ENCODE peak calls at places on chromosomes 16 and 17, in four cellular contexts. R is astrocyte, C is aorta, K is adipocyte. T is an unnamed sample.

GRCh38 chr16:55494994-55495421 is 13.9 kb upstream of the LPCAT2 start:
- DNase-seq in K (peak; percentile 91), R (peak; percentile 94), C (no peak), T (peak; percentile 86)

GRCh38 chr17:7219434-7219811 is 213 bp downstream of the DLG4 start:
- DNase-seq in C (no peak), R (no peak), K (no peak), T (no peak)

GRCh38 chr17:81878294-81878693 is 7.2 kb upstream of the ARHGDIA start:
- DNase-seq in R (no peak), K (no peak), C (no peak), T (no peak)

GRCh38 chr16:11675561-11676511 is 7.6 kb downstream of the SNN start:
- DNase-seq in R (peak; percentile 23), K (no peak), C (peak; percentile 73), T (no peak)

GRCh38 chr16:85384831-85385462 is 228.2 kb upstream of the GSE1 start:
- DNase-seq in K (no peak), C (no peak), R (no peak), T (no peak)

GRCh38 chr17:48045270-48046001 is 2.7 kb upstream of the NFE2L1 start:
- DNase-seq in K (no peak), C (peak; percentile 31), R (peak; percentile 37), T (no peak)

GRCh38 chr16:67482260-67482924 is 955 bp downstream of the AGRP start:
- DNase-seq in R (no peak), C (no peak), K (no peak), T (no peak)

GRCh38 chr16:72976047-72976746 is 71.7 kb downstream of the ZFHX3 start:
- DNase-seq in C (no peak), K (no peak), R (no peak), T (no peak)

GRCh38 chr17:10127819-10128375 is 70.5 kb downstream of the GAS7 start:
- DNase-seq in C (peak; percentile 89), K (peak; percentile 98), R (peak; percentile 93), T (peak; percentile 84)

GRCh38 chr17:78637643-78638042 is 60.4 kb upstream of the DNAH17 start:
- DNase-seq in R (no peak), C (peak; percentile 17), K (no peak), T (no peak)

GRCh38 chr16:52149003-52149402 is 397.9 kb downstream of the TOX3 start:
- DNase-seq in C (no peak), K (no peak), R (no peak), T (no peak)

GRCh38 chr16:73026754-73027654 is 20.9 kb downstream of the ZFHX3 start:
- DNase-seq in K (no peak), C (no peak), R (no peak), T (no peak)

GRCh38 chr17:79732804-79733691 is 2.3 kb downstream of the ENPP7 start:
- DNase-seq in K (no peak), R (no peak), C (no peak), T (no peak)

GRCh38 chr17:17044846-17045561 is 2.7 kb downstream of the MPRIP start:
- DNase-seq in C (peak; percentile 67), K (peak; percentile 68), R (peak; percentile 79), T (peak; percentile 54)

GRCh38 chr16:86512301-86512859 is 2.1 kb downstream of the FOXF1 start:
- DNase-seq in R (no peak), C (no peak), K (peak; percentile 51), T (no peak)

GRCh38 chr16:57007530-57007929 is 18.2 kb downstream of the NLRC5 start:
- DNase-seq in C (no peak), R (no peak), K (no peak), T (no peak)

GRCh38 chr17:8887834-8888703 is 20.6 kb upstream of the PIK3R6 start:
- DNase-seq in R (peak; percentile 17), C (peak; percentile 79), K (peak; percentile 52), T (no peak)

GRCh38 chr16:12095275-12096161 is 119.0 kb downstream of the SNX29 start:
- DNase-seq in R (peak; percentile 47), K (peak; percentile 85), C (peak; percentile 90), T (no peak)

GRCh38 chr17:74862108-74862901 is 2.6 kb upstream of the GRIN2C start:
- DNase-seq in R (no peak), C (peak; percentile 89), K (peak; percentile 83), T (no peak)

GRCh38 chr16:4056161-4057105 is 59.8 kb downstream of the ADCY9 start:
- DNase-seq in C (no peak), K (no peak), R (no peak), T (no peak)

GRCh38 chr17:76474238-76474637 is 6.8 kb downstream of the AANAT start:
- DNase-seq in K (no peak), R (no peak), C (no peak), T (no peak)

GRCh38 chr17:76472258-76472645 is 4.8 kb downstream of the AANAT start:
- DNase-seq in C (no peak), K (no peak), R (no peak), T (no peak)

GRCh38 chr17:76474894-76475293 is 7.5 kb downstream of the AANAT start:
- DNase-seq in K (no peak), R (no peak), C (no peak), T (no peak)

GRCh38 chr17:76472726-76473125 is 5.3 kb downstream of the AANAT start:
- DNase-seq in R (no peak), C (no peak), K (no peak), T (no peak)

DNA sequence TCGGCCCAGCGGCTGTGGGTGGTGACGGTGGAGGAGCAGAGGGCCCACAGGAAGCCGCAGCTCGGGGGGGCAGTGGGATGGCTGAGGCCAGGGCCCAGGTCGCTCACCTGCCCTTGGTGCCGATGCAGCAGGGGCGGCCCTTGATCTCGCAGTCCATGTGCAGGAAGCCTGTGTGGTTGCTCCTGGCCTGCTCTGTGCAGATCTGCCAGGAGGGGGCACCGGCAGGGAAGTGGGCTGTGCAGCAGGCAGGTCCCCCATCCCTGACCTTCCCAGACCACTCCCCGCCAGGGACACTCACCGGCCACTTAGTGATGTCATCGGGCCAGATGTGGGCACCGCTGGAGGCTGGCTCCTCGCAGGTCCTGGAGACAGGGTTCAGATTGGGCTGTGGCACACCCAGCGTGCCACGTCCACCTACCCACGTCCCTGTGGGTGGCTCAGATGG is 6.2 kb downstream of the AANAT start:
- DNase-seq in C (no peak), K (no peak), R (no peak), T (no peak)
- H3K36me3 ChIP-seq in C (no peaks in the 10 kb centered on the region), K (no peaks in the 10 kb centered on the region), R (no peaks in the 10 kb centered on the region), T (peaks cover 9% of the 10 kb centered on the region)

DNA sequence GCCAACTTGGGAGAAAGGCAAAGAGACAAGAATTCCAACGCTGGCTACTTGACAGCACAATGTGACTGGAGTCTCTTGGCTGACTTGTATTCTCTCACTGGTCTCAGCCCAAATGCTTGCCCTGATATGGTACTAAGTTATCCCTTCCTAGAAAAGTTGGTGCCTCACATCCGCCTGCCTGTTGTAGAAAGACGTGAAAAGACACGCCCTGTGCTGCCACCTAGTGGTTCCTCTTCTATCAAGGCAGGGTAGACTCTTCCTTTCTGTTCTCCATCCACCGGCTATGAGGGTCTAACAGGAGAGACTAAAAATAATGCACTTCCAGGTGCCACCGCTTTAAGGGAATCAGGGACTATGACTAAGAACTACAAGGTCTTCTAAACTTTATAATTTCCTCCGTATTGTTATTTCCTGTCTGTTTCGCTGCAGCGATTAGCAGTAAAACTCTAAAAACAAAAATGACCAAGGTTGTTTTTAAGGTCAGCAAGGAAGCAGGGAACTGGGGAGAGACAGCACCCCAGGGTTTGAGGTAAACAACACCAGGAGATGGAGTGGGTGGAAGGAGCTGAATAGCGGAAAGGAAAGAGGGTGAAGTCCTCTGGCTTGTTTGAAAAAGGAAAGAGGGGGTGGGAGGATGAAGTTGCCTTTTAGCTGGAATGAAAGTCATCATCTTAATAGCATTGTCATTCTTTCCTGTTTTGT is 109.5 kb downstream of the YPEL2 start:
- DNase-seq in R (peak; percentile 74), C (peak; percentile 91), K (peak; percentile 97), T (no peak)
- H3K4me3 ChIP-seq in R (no peak overlapping the region), C (no peak overlapping the region), K (peak overlapping the region; percentile 7), T (no peak overlapping the region)

DNA sequence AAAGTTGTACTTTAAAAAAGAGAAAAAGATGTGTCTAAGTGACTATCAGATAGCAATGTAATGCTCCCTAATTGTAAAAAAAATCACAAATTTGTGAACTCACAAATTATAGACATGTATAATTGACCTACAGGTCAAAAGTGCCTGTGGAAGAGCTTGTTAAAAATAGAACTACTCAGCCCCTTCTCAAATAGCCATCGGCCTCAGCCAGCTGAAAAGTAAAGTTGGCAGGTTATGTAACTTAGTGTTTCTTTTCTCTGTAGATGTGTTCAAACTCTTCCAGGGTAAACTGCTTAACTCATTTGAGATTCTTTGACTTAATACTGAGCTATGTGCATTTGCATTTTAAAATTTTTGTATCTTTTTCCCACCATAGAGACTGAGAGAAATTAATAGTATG is 13.3 kb downstream of the AKTIP start:
- DNase-seq in C (no peak), R (no peak), K (no peak), T (no peak)
- H3K36me3 ChIP-seq in C (peaks cover 4% of the 10 kb centered on the region), R (peaks cover 41% of the 10 kb centered on the region), K (peaks cover 81% of the 10 kb centered on the region), T (peaks cover 8% of the 10 kb centered on the region)

GRCh38 chr16:68520649-68521086 is 18.4 kb upstream of the ZFP90 start:
- DNase-seq in R (peak; percentile 51), C (peak; percentile 93), K (peak; percentile 94), T (no peak)
- H3K4me3 ChIP-seq in R (peak overlapping the region; percentile 52), C (no peak overlapping the region), K (peak overlapping the region; percentile 50), T (peak overlapping the region; percentile 31)

DNA sequence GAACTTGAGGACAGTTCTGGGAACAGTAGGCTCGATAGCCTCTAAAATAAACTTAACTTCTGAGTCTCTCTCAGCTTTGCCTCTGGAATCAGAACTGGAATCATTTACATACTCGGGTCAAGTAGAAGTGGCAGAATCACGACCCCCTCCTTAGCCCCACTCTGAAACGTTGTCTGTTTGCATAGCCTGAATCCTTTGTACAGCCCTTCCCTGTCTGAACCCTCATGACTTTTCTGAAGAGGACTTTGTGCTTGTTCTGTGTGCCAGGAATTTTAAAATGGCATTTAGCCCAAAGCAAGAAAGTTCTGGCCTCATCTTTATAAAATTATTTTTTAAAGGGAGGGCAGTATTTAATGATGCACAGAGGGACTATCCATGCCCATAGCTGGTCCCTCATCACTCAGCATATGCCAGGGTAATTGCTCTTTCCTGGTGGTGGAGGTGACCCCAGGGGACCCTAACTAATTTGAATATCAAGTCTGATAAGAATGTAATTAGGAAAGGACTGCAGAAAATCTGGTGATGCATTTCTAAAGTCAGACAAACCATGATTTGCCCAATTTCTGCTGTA is 342.7 kb upstream of the TNRC6C start:
- DNase-seq in K (peak; percentile 15), R (peak; percentile 22), C (peak; percentile 3), T (no peak)
- H3K36me3 ChIP-seq in K (no peaks in the 10 kb centered on the region), R (no peaks in the 10 kb centered on the region), C (no peaks in the 10 kb centered on the region), T (no peaks in the 10 kb centered on the region)

GRCh38 chr16:63188076-63188771 is 1152.0 kb upstream of the CDH8 start:
- DNase-seq in K (no peak), R (no peak), C (no peak), T (no peak)
- H3K4me3 ChIP-seq in K (no peak overlapping the region), R (no peak overlapping the region), C (no peak overlapping the region), T (no peak overlapping the region)

DNA sequence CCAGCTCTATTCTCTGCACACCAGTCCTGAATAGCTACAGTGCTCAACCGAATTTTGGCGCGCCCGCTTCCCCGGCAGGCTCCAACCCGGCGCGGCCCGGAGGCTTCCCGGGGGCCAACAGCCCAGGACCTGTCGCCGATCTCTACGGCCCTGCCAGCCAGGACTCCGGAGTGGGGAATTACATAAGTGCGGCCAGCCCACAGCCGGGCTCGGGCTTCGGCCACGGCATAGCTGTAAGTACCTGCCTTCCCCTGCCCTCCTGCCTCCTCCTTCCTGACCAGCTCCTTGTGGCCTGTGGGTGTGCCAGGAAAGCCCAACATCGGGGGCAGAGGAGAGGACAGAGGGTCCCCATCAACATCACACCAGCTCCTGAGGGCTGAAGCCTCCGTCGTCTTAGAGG is 70.2 kb downstream of the CCDC182 start:
- DNase-seq in C (peak; percentile 56), K (no peak), R (no peak), T (no peak)
- H3K36me3 ChIP-seq in C (no peaks in the 10 kb centered on the region), K (no peaks in the 10 kb centered on the region), R (no peaks in the 10 kb centered on the region), T (no peaks in the 10 kb centered on the region)